ENCODE peak calls at places on chromosomes 12 and 14, in four cellular contexts. One of them, this sample, is unnamed.

GRCh38 chr14:45199246-45199645 is 53.8 kb downstream of the MIS18BP1 start:
- DNase-seq in SK-N-SH: no peak
- DNase-seq in K562: no peak
- DNase-seq in HepG2: no peak
- DNase-seq in this sample: no peak

GRCh38 chr14:30389901-30390394 is 169.0 kb upstream of the G2E3 start:
- DNase-seq in SK-N-SH: no peak
- DNase-seq in K562: no peak
- DNase-seq in HepG2: no peak
- DNase-seq in this sample: no peak

GRCh38 chr12:52992699-52993557 is 13.3 kb upstream of the EIF4B start:
- DNase-seq in K562: peak; percentile 63
- DNase-seq in SK-N-SH: no peak
- DNase-seq in HepG2: peak; percentile 99
- DNase-seq in this sample: peak; percentile 80

GRCh38 chr12:121611306-121611705 is 15.0 kb upstream of the ORAI1 start:
- DNase-seq in SK-N-SH: peak; percentile 66
- DNase-seq in HepG2: no peak
- DNase-seq in K562: peak; percentile 84
- DNase-seq in this sample: no peak

GRCh38 chr14:24249230-24250021 is 7.0 kb upstream of the TINF2 start:
- DNase-seq in SK-N-SH: no peak
- DNase-seq in HepG2: no peak
- DNase-seq in K562: no peak
- DNase-seq in this sample: no peak

GRCh38 chr14:55752580-55753365 is 172.8 kb downstream of the KTN1 start:
- DNase-seq in K562: no peak
- DNase-seq in SK-N-SH: no peak
- DNase-seq in HepG2: no peak
- DNase-seq in this sample: no peak

GRCh38 chr12:123243851-123244250 is 10.6 kb downstream of the MTRFR start:
- DNase-seq in SK-N-SH: no peak
- DNase-seq in K562: no peak
- DNase-seq in HepG2: no peak
- DNase-seq in this sample: no peak

GRCh38 chr12:123843912-123844748 is 82.0 kb downstream of the DNAH10 start:
- DNase-seq in HepG2: no peak
- DNase-seq in SK-N-SH: no peak
- DNase-seq in K562: no peak
- DNase-seq in this sample: no peak

GRCh38 chr14:104872469-104873341 is 7.6 kb downstream of the CEP170B start:
- DNase-seq in SK-N-SH: no peak
- DNase-seq in K562: peak; percentile 33
- DNase-seq in HepG2: no peak
- DNase-seq in this sample: no peak

GRCh38 chr14:105070760-105071137 is 5.5 kb upstream of the GPR132 start:
- DNase-seq in HepG2: no peak
- DNase-seq in SK-N-SH: no peak
- DNase-seq in K562: no peak
- DNase-seq in this sample: no peak

GRCh38 chr12:5201554-5202243 is 158.0 kb downstream of the KCNA5 start:
- DNase-seq in HepG2: no peak
- DNase-seq in K562: peak; percentile 7
- DNase-seq in SK-N-SH: peak; percentile 26
- DNase-seq in this sample: no peak

GRCh38 chr12:88996389-88996788 is 355.9 kb downstream of the DUSP6 start:
- DNase-seq in SK-N-SH: no peak
- DNase-seq in HepG2: no peak
- DNase-seq in K562: no peak
- DNase-seq in this sample: no peak

GRCh38 chr12:109943811-109944210 is 43.7 kb downstream of the TCHP start:
- DNase-seq in SK-N-SH: no peak
- DNase-seq in HepG2: no peak
- DNase-seq in K562: no peak
- DNase-seq in this sample: no peak

GRCh38 chr12:48572326-48572725 is 2.5 kb upstream of the LALBA start:
- DNase-seq in SK-N-SH: no peak
- DNase-seq in K562: no peak
- DNase-seq in HepG2: no peak
- DNase-seq in this sample: no peak

GRCh38 chr14:54947230-54947629 is 44.6 kb upstream of the GCH1 start:
- DNase-seq in K562: no peak
- DNase-seq in SK-N-SH: no peak
- DNase-seq in HepG2: no peak
- DNase-seq in this sample: no peak

GRCh38 chr14:86257973-86258372 is 728.0 kb downstream of the FLRT2 start:
- DNase-seq in K562: no peak
- DNase-seq in SK-N-SH: no peak
- DNase-seq in HepG2: no peak
- DNase-seq in this sample: no peak

GRCh38 chr12:109115404-109115757 is 1.0 kb upstream of the ACACB start:
- DNase-seq in K562: no peak
- DNase-seq in SK-N-SH: no peak
- DNase-seq in HepG2: peak; percentile 28
- DNase-seq in this sample: no peak

GRCh38 chr14:64501326-64502171 is 2.1 kb downstream of the ZBTB25 start:
- DNase-seq in HepG2: peak; percentile 55
- DNase-seq in K562: no peak
- DNase-seq in SK-N-SH: peak; percentile 58
- DNase-seq in this sample: no peak

GRCh38 chr14:39169541-39169900 is 612 bp downstream of the TRAPPC6B start:
- DNase-seq in HepG2: no peak
- DNase-seq in SK-N-SH: peak; percentile 4
- DNase-seq in K562: no peak
- DNase-seq in this sample: no peak

GRCh38 chr14:96676161-96676560 is 121.0 kb upstream of the VRK1 start:
- DNase-seq in SK-N-SH: no peak
- DNase-seq in K562: no peak
- DNase-seq in HepG2: no peak
- DNase-seq in this sample: no peak

GRCh38 chr14:39229222-39229543 is 4.5 kb upstream of the MIA2 start:
- DNase-seq in K562: no peak
- DNase-seq in SK-N-SH: no peak
- DNase-seq in HepG2: no peak
- DNase-seq in this sample: no peak

GRCh38 chr12:90015228-90015627 is 306.6 kb upstream of the ATP2B1 start:
- DNase-seq in HepG2: no peak
- DNase-seq in SK-N-SH: no peak
- DNase-seq in K562: no peak
- DNase-seq in this sample: no peak

GRCh38 chr12:75087656-75088055 is 122.0 kb downstream of the KCNC2 start:
- DNase-seq in K562: no peak
- DNase-seq in SK-N-SH: no peak
- DNase-seq in HepG2: no peak
- DNase-seq in this sample: peak; percentile 13

GRCh38 chr14:75229576-75229922 is 49.1 kb upstream of the FOS start:
- DNase-seq in SK-N-SH: no peak
- DNase-seq in K562: peak; percentile 69
- DNase-seq in HepG2: no peak
- DNase-seq in this sample: no peak

GRCh38 chr12:70576341-70577282 is 60.6 kb downstream of the PTPRB start:
- DNase-seq in HepG2: peak; percentile 64
- DNase-seq in SK-N-SH: peak; percentile 53
- DNase-seq in K562: peak; percentile 49
- DNase-seq in this sample: peak; percentile 66

GRCh38 chr14:97177016-97177415 is 379.8 kb downstream of the VRK1 start:
- DNase-seq in HepG2: peak; percentile 18
- DNase-seq in K562: no peak
- DNase-seq in SK-N-SH: peak; percentile 14
- DNase-seq in this sample: peak; percentile 69

GRCh38 chr12:125579916-125580315 is 514.7 kb downstream of the AACS start:
- DNase-seq in HepG2: no peak
- DNase-seq in SK-N-SH: no peak
- DNase-seq in K562: no peak
- DNase-seq in this sample: no peak

GRCh38 chr12:82835217-82835616 is 148.5 kb downstream of the TMTC2 start:
- DNase-seq in HepG2: no peak
- DNase-seq in K562: no peak
- DNase-seq in SK-N-SH: no peak
- DNase-seq in this sample: peak; percentile 26

GRCh38 chr12:127729381-127729780 is 537.6 kb upstream of the TMEM132C start:
- DNase-seq in SK-N-SH: no peak
- DNase-seq in HepG2: no peak
- DNase-seq in K562: no peak
- DNase-seq in this sample: no peak

GRCh38 chr12:10718279-10718821 is 4.8 kb downstream of the YBX3 start:
- DNase-seq in K562: no peak
- DNase-seq in SK-N-SH: no peak
- DNase-seq in HepG2: no peak
- DNase-seq in this sample: no peak

GRCh38 chr12:32891956-32892355 is 4.6 kb downstream of the PKP2 start:
- DNase-seq in HepG2: peak; percentile 75
- DNase-seq in K562: no peak
- DNase-seq in SK-N-SH: no peak
- DNase-seq in this sample: no peak

DNA sequence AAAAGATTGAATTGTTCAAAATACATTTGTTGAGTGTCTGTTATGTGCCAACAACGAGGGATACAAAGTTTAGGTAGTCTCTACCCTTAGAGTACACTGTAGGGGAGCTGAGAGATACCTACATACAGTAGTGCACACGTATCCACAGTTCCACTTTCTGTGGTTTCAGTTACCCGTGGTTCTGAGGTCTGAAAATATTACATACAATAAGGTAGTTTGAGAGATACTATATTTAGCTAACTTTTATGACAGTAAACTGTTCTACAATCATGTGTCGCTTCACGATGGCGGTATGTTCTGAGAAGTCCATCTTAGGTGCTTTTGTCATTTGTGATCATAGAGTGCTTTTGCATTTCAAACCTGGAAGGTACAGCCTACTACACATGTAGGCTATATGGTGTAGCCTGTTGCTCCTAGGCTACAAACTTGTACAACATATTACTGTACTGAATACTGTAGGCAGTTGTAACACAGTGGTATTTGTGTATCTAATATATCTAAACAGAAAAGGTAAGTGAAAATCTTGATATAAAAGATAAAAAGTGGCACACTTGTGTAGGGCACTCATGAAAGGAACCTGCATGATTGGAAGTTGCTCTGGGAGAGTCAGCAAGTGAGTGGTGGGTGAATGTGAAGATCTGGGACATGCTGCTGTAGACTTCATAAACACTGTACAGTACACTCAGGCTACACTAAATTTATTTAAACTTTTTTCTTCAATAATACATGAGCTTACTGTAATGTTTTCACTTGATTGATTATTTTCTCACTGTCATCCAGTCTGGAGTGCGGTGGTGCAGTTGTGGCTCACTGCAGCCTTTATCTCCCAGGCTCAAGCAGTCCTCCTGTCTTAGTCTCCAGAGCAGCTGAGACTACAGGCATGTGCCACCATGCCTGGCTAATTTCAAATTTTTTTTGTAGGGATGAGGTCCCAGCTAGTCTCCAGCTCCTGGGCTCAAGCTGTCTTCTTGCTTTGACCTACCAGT is 4.0 kb downstream of the CPSF6 start:
- DNase-seq in K562: no peak
- DNase-seq in HepG2: no peak
- DNase-seq in SK-N-SH: no peak
- DNase-seq in this sample: no peak
- H3K4me1 ChIP-seq in K562: peaks cover 6% of the 10 kb centered on the region
- H3K4me1 ChIP-seq in HepG2: peaks cover 64% of the 10 kb centered on the region
- H3K4me1 ChIP-seq in SK-N-SH: peaks cover 23% of the 10 kb centered on the region
- H3K4me1 ChIP-seq in this sample: peaks cover 33% of the 10 kb centered on the region

GRCh38 chr12:2646341-2646740 is 148.4 kb upstream of the FKBP4 start:
- DNase-seq in SK-N-SH: no peak
- DNase-seq in K562: no peak
- DNase-seq in HepG2: no peak
- DNase-seq in this sample: no peak
- TF ChIP-seq ELF1 in SK-N-SH: no peak
- TF ChIP-seq ELF1 in K562: no peak
- TF ChIP-seq ELF1 in HepG2: no peak
- TF ChIP-seq ELF1 in this sample: no peak

GRCh38 chr12:113087193-113087592 is 30.7 kb downstream of the DTX1 start:
- DNase-seq in K562: no peak
- DNase-seq in SK-N-SH: no peak
- DNase-seq in HepG2: no peak
- DNase-seq in this sample: no peak
- H3K4me1 ChIP-seq in K562: peaks cover 16% of the 10 kb centered on the region
- H3K4me1 ChIP-seq in SK-N-SH: no peaks in the 10 kb centered on the region
- H3K4me1 ChIP-seq in HepG2: peaks cover 17% of the 10 kb centered on the region
- H3K4me1 ChIP-seq in this sample: no peaks in the 10 kb centered on the region

GRCh38 chr14:69574266-69574953 is at the start of gene CCDC177:
- DNase-seq in HepG2: peak; percentile 28
- DNase-seq in K562: peak; percentile 58
- DNase-seq in SK-N-SH: peak; percentile 88
- DNase-seq in this sample: peak; percentile 21
- TF ChIP-seq ELF1 in HepG2: no peak
- TF ChIP-seq ELF1 in K562: no peak
- TF ChIP-seq ELF1 in SK-N-SH: no peak
- TF ChIP-seq ELF1 in this sample: no peak

DNA sequence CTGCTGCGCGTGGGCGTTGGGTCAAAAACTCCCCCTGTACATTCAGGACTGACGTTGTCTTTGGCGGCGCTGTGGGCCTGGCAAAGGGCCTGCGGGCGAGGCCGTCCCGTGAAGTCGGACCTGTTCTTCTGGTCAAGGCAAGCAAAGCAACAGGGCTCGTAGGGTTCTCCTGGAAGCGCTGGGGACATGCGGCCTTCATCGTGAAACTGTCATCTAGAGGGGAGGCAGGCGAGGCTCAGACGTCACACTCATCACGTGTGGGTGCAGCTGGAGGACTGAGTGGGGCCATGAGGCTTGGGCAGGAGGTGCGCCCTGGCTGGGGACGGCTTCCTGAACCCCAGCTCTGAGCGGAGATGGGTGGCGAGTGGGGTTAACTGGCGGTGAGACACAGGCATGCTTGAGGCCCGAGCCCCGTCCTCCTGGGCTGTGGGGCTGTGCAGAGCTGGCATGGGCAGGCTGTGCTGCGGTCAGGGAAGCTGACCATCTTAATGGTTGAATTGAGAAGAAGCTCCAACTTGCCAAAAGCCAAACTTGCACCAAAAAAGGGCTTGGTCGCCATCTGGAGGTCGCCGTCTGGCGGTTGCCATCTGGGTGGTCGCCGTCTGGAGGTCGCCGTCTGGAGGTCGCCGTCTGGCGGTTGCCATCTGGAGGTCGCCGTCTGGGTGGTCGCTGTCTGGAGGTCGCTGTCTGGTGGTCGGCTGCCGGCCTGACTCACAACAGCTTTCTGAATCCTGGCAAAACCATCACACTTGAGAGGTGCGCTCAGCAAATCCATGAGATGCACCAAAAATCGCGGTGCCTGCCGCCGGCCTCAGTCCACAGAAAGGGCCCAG is 66.2 kb downstream of the NOC4L start:
- DNase-seq in K562: no peak
- DNase-seq in SK-N-SH: no peak
- DNase-seq in HepG2: no peak
- DNase-seq in this sample: no peak
- H3K4me1 ChIP-seq in K562: peaks cover 23% of the 10 kb centered on the region
- H3K4me1 ChIP-seq in SK-N-SH: no peaks in the 10 kb centered on the region
- H3K4me1 ChIP-seq in HepG2: no peaks in the 10 kb centered on the region
- H3K4me1 ChIP-seq in this sample: no peaks in the 10 kb centered on the region

This sample was measured in HCT116.